ENCODE peak calls at places on chromosomes 6 and 20, in four cellular contexts. T, A, Q and B are unnamed samples.

GRCh38 chr6:100721256-100721655 is 159.9 kb downstream of the ASCC3 start:
- DNase-seq in T (no peak), A (no peak), Q (no peak), B (no peak)

GRCh38 chr6:128271011-128271410 is 249.4 kb downstream of the PTPRK start:
- DNase-seq in T (no peak), A (no peak), Q (no peak), B (no peak)

GRCh38 chr20:40545478-40545877 is 143.6 kb downstream of the MAFB start:
- DNase-seq in T (no peak), A (no peak), Q (no peak), B (no peak)

GRCh38 chr6:20242397-20242796 is 30.1 kb upstream of the MBOAT1 start:
- DNase-seq in T (no peak), A (no peak), Q (no peak), B (no peak)

GRCh38 chr6:122803056-122803695 is 14.1 kb downstream of the SMPDL3A start:
- DNase-seq in T (no peak), A (no peak), Q (no peak), B (no peak)

GRCh38 chr6:5151295-5151954 is 66.3 kb downstream of the PPP1R3G start:
- DNase-seq in T (no peak), A (no peak), Q (no peak), B (no peak)

GRCh38 chr6:111662192-111662793 is 56.6 kb upstream of the TRAF3IP2 start:
- DNase-seq in T (no peak), A (no peak), Q (no peak), B (no peak)

GRCh38 chr6:167706313-167707109 is 120.2 kb upstream of the AFDN start:
- DNase-seq in T (no peak), A (no peak), Q (no peak), B (peak)

GRCh38 chr20:48621256-48622078 is 206.3 kb downstream of the PREX1 start:
- DNase-seq in T (no peak), A (peak), Q (no peak), B (no peak)

GRCh38 chr6:5537967-5538366 is 276.7 kb downstream of the FARS2 start:
- DNase-seq in T (no peak), A (no peak), Q (no peak), B (no peak)

GRCh38 chr6:43747734-43748133 is 22.3 kb upstream of the VEGFA start:
- DNase-seq in T (no peak), A (no peak), Q (no peak), B (no peak)

GRCh38 chr6:84897874-84898635 is 133.7 kb upstream of the TBX18 start:
- DNase-seq in T (no peak), A (peak), Q (no peak), B (no peak)

GRCh38 chr20:63102720-63103375 is 96.1 kb upstream of the BHLHE23 start:
- DNase-seq in T (no peak), A (peak), Q (no peak), B (peak)

GRCh38 chr20:57717797-57718196 is 8.0 kb upstream of the PMEPA1 start:
- DNase-seq in T (no peak), A (peak), Q (no peak), B (no peak)

GRCh38 chr20:17868146-17868545 is 100.4 kb downstream of the SNX5 start:
- DNase-seq in T (no peak), A (no peak), Q (no peak), B (no peak)

GRCh38 chr20:38001981-38002380 is 31.3 kb downstream of the TTI1 start:
- DNase-seq in T (no peak), A (no peak), Q (no peak), B (no peak)

GRCh38 chr6:2792330-2792729 is 27.1 kb downstream of the WRNIP1 start:
- DNase-seq in T (no peak), A (no peak), Q (no peak), B (no peak)

GRCh38 chr20:38143646-38144554 is 21.2 kb downstream of the TGM2 start:
- DNase-seq in T (no peak), A (peak), Q (no peak), B (no peak)

GRCh38 chr6:46051962-46052361 is 36.3 kb upstream of the CLIC5 start:
- DNase-seq in T (no peak), A (no peak), Q (no peak), B (no peak)

GRCh38 chr6:139597781-139598368 is 223.4 kb upstream of the CITED2 start:
- DNase-seq in T (peak), A (peak), Q (no peak), B (no peak)

GRCh38 chr6:14681699-14682487 is 564.0 kb upstream of the JARID2 start:
- DNase-seq in T (no peak), A (no peak), Q (no peak), B (no peak)

GRCh38 chr6:90298459-90299053 is 1.9 kb upstream of the BACH2 start:
- DNase-seq in T (no peak), A (no peak), Q (peak), B (no peak)

GRCh38 chr6:130252527-130253237 is 29.9 kb upstream of the SAMD3 start:
- DNase-seq in T (no peak), A (no peak), Q (no peak), B (no peak)

GRCh38 chr6:90468080-90468479 is 118.8 kb downstream of the MAP3K7 start:
- DNase-seq in T (no peak), A (no peak), Q (no peak), B (no peak)

GRCh38 chr6:15250440-15251168 is 4.7 kb downstream of the JARID2 start:
- DNase-seq in T (no peak), A (no peak), Q (no peak), B (no peak)

GRCh38 chr20:48080583-48080982 is 295.3 kb upstream of the SULF2 start:
- DNase-seq in T (no peak), A (no peak), Q (no peak), B (no peak)

GRCh38 chr6:46220351-46221220 is 49.8 kb upstream of the ENPP5 start:
- DNase-seq in T (no peak), A (no peak), Q (peak), B (peak)

GRCh38 chr6:6806793-6807518 is 218.4 kb downstream of the LY86 start:
- DNase-seq in T (peak), A (no peak), Q (no peak), B (no peak)

GRCh38 chr6:78868124-78868523 is 773 bp downstream of the IRAK1BP1 start:
- DNase-seq in T (no peak), A (no peak), Q (peak), B (no peak)

GRCh38 chr6:25359891-25360290 is 80.7 kb downstream of the CARMIL1 start:
- DNase-seq in T (no peak), A (no peak), Q (no peak), B (no peak)

GRCh38 chr20:15708984-15709598 is 864.2 kb downstream of the KIF16B start:
- DNase-seq in T (peak), A (peak), Q (peak), B (peak)

GRCh38 chr6:143397229-143398222 is 53.0 kb downstream of the ADAT2 start:
- DNase-seq in T (peak), A (peak), Q (no peak), B (no peak)

GRCh38 chr6:56484669-56485068 is 158.0 kb downstream of the DST start:
- DNase-seq in T (no peak), A (no peak), Q (no peak), B (no peak)

GRCh38 chr20:63349516-63349895 is 11.6 kb downstream of the CHRNA4 start:
- DNase-seq in T (no peak), A (no peak), Q (no peak), B (no peak)

GRCh38 chr6:79186564-79186963 is 47.9 kb downstream of the HMGN3 start:
- DNase-seq in T (no peak), A (no peak), Q (no peak), B (no peak)

GRCh38 chr20:23365390-23366165 is 3.6 kb downstream of the GZF1 start:
- DNase-seq in T (no peak), A (no peak), Q (no peak), B (no peak)
- TF ChIP-seq CTCF in T (no peak), A (no peak), Q (no peak), B (no peak)

GRCh38 chr6:118319890-118320289 is 228.2 kb upstream of the PLN start:
- DNase-seq in T (no peak), A (no peak), Q (no peak), B (no peak)
- TF ChIP-seq CTCF in T (no peak), A (no peak), Q (no peak), B (no peak)

GRCh38 chr6:75089921-75090320 is 115.9 kb downstream of the COL12A1 start:
- DNase-seq in T (no peak), A (no peak), Q (no peak), B (no peak)

GRCh38 chr6:75090574-75090973 is 115.3 kb downstream of the COL12A1 start:
- DNase-seq in T (no peak), A (no peak), Q (no peak), B (no peak)

GRCh38 chr6:75098709-75099108 is 107.1 kb downstream of the COL12A1 start:
- DNase-seq in T (peak), A (peak), Q (no peak), B (no peak)

GRCh38 chr6:75096986-75097385 is 108.9 kb downstream of the COL12A1 start:
- DNase-seq in T (no peak), A (no peak), Q (no peak), B (no peak)

DNA sequence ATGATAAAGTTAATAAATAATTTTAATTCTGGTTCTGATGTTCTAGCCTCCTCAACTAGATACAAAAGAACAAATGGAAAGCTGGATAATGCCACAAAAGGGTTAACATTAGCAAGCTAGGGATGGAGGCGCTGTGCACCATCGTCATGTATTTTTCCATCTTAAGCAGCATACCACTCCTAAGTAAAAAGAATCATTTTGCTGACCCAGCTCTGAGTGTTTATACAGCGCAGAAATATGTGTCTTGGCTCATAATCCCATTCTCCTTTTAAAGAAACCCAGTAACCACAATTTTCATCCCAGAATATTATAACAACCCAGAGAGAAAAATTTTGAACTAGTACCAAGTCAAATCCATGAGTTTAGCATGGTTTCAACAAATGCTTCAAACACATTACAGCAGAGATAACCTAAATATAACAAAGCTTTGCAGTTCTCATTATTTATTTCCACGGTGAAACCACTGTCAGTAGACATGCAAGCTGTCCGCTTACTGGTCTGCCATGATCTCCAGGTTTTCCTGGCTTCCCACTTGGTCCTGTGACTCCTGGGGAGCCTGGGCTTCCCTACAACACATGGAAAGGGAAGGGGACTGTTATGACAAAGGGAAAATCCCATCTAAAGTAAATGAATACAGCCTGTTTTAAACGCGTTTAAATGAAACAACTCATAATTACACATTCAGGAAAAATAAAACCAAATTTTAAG is 111.1 kb downstream of the COL12A1 start:
- DNase-seq in T (no peak), A (no peak), Q (no peak), B (no peak)
- TF ChIP-seq CTCF in T (no peak), A (no peak), Q (no peak), B (no peak)

DNA sequence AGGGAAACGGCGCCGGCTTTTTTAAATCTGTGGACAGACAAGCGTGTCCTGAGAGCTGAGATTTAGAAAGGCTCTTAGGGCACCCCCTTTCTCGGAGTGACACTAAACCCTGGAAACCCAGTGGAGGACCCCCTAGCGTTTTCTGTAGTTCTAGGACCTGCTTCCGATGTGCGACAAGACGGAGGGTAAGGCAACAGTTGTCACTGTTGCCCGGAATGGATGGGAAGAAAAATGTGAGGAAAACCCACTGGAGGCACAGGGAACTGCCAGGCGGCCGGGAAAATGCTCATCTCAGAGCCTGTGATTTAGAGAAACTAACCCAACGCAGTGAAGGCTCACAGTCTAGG is 551 bp upstream of the ATP5F1E start:
- DNase-seq in T (no peak), A (peak), Q (no peak), B (no peak)
- TF ChIP-seq CTCF in T (peak), A (no peak), Q (peak), B (no peak)

GRCh38 chr20:25076731-25077609 is 5.0 kb downstream of the VSX1 start:
- DNase-seq in T (no peak), A (peak), Q (peak), B (no peak)
- TF ChIP-seq CTCF in T (peak), A (peak), Q (peak), B (no peak)